ENCODE peak calls at places on chromosomes 4 and X, in ten cellular contexts. Y, T, I, E, A, D, C, N, Q and M are unnamed samples.

GRCh38 chr4:61723492-61723891 is 523.4 kb downstream of the ADGRL3 start:
- DNase-seq in Y (no peak), T (no peak), I (no peak), E (no peak), A (no peak), D (no peak), C (no peak), N (no peak), Q (peak), M (no peak)

GRCh38 chr4:11487139-11487538 is 58.4 kb upstream of the HS3ST1 start:
- DNase-seq in Y (no peak), T (no peak), I (no peak), E (no peak), A (no peak), D (no peak), C (no peak), N (no peak), Q (no peak), M (no peak)

GRCh38 chrX:15838017-15838416 is 16.6 kb downstream of the AP1S2 start:
- DNase-seq in Y (no peak), T (no peak), I (no peak), E (peak), A (no peak), D (no peak), C (no peak), N (no peak), Q (peak), M (peak)

GRCh38 chr4:32061916-32062315 is 1341.7 kb downstream of the PCDH7 start:
- DNase-seq in Y (peak), T (no peak), I (no peak), E (no peak), A (no peak), D (no peak), C (no peak), N (no peak), Q (no peak), M (no peak)

GRCh38 chrX:1591102-1591862 is at the start of gene AKAP17A:
- DNase-seq in Y (peak), T (peak), I (peak), E (peak), A (peak), D (peak), C (peak), N (peak), Q (peak), M (peak)

GRCh38 chr4:175998782-175999181 is 66.9 kb upstream of the WDR17 start:
- DNase-seq in Y (no peak), T (no peak), I (no peak), E (peak), A (no peak), D (no peak), C (no peak), N (no peak), Q (peak), M (peak)

GRCh38 chr4:54473077-54473545 is 184.6 kb upstream of the KIT start:
- DNase-seq in Y (no peak), T (no peak), I (no peak), E (no peak), A (no peak), D (no peak), C (no peak), N (no peak), Q (peak), M (peak)

GRCh38 chr4:79163981-79164490 is 161.8 kb downstream of the NAA11 start:
- DNase-seq in Y (no peak), T (no peak), I (no peak), E (no peak), A (no peak), D (no peak), C (no peak), N (no peak), Q (no peak), M (no peak)

GRCh38 chr4:8439168-8439567 is 1.4 kb downstream of the ACOX3 start:
- DNase-seq in Y (no peak), T (no peak), I (no peak), E (no peak), A (peak), D (no peak), C (no peak), N (no peak), Q (no peak), M (no peak)

GRCh38 chr4:157221895-157222763 is 1.6 kb downstream of the GRIA2 start:
- DNase-seq in Y (no peak), T (no peak), I (no peak), E (peak), A (no peak), D (no peak), C (no peak), N (no peak), Q (peak), M (no peak)

GRCh38 chr4:3041192-3042142 is 32.9 kb downstream of the HTT-AS start:
- DNase-seq in Y (peak), T (peak), I (peak), E (no peak), A (peak), D (peak), C (peak), N (peak), Q (peak), M (peak)

GRCh38 chr4:144656857-144657256 is 10.9 kb downstream of the HHIP start:
- DNase-seq in Y (no peak), T (no peak), I (no peak), E (no peak), A (no peak), D (no peak), C (no peak), N (no peak), Q (no peak), M (no peak)

GRCh38 chrX:120647127-120647526 is 17.3 kb upstream of the C1GALT1C1 start:
- DNase-seq in Y (peak), T (no peak), I (no peak), E (no peak), A (no peak), D (no peak), C (no peak), N (no peak), Q (no peak), M (no peak)

GRCh38 chr4:130356873-130357272 is 1260.9 kb downstream of the C4orf33 start:
- DNase-seq in Y (no peak), T (no peak), I (no peak), E (no peak), A (no peak), D (no peak), C (no peak), N (no peak), Q (no peak), M (no peak)

GRCh38 chrX:119826399-119826959 is 26.3 kb downstream of the UPF3B start:
- DNase-seq in Y (peak), T (no peak), I (no peak), E (no peak), A (no peak), D (no peak), C (no peak), N (peak), Q (peak), M (no peak)

GRCh38 chr4:8035371-8035780 is 95.7 kb upstream of the AFAP1 start:
- DNase-seq in Y (peak), T (no peak), I (no peak), E (no peak), A (no peak), D (no peak), C (no peak), N (no peak), Q (no peak), M (no peak)

GRCh38 chr4:127047930-127048329 is 584.8 kb upstream of the INTU start:
- DNase-seq in Y (no peak), T (no peak), I (no peak), E (no peak), A (no peak), D (no peak), C (no peak), N (no peak), Q (no peak), M (no peak)

GRCh38 chrX:47093248-47093647 is 15.0 kb downstream of the RGN start:
- DNase-seq in Y (peak), T (no peak), I (no peak), E (no peak), A (no peak), D (no peak), C (no peak), N (peak), Q (peak), M (peak)

GRCh38 chrX:121836000-121836399 is 788.6 kb downstream of the GLUD2 start:
- DNase-seq in Y (no peak), T (no peak), I (no peak), E (no peak), A (no peak), D (no peak), C (no peak), N (no peak), Q (no peak), M (no peak)

GRCh38 chr4:82721819-82722423 is 76.7 kb downstream of the SCD5 start:
- DNase-seq in Y (no peak), T (no peak), I (no peak), E (peak), A (no peak), D (no peak), C (no peak), N (peak), Q (no peak), M (peak)

GRCh38 chrX:149830192-149830873 is 48.6 kb downstream of the MAGEA9 start:
- DNase-seq in Y (peak), T (no peak), I (peak), E (peak), A (no peak), D (no peak), C (no peak), N (no peak), Q (peak), M (no peak)

GRCh38 chr4:4614925-4615678 is 73.3 kb upstream of the STX18 start:
- DNase-seq in Y (no peak), T (no peak), I (no peak), E (no peak), A (no peak), D (no peak), C (no peak), N (no peak), Q (no peak), M (no peak)

GRCh38 chr4:109959195-109959594 is 46.5 kb downstream of the EGF start:
- DNase-seq in Y (no peak), T (no peak), I (no peak), E (no peak), A (no peak), D (no peak), C (no peak), N (no peak), Q (no peak), M (no peak)

GRCh38 chr4:111360906-111361305 is 738.0 kb upstream of the PITX2 start:
- DNase-seq in Y (no peak), T (no peak), I (no peak), E (no peak), A (no peak), D (no peak), C (no peak), N (no peak), Q (no peak), M (no peak)

GRCh38 chr4:98653890-98654867 is 4.2 kb downstream of the TSPAN5 start:
- DNase-seq in Y (peak), T (no peak), I (no peak), E (no peak), A (peak), D (no peak), C (no peak), N (no peak), Q (no peak), M (no peak)

GRCh38 chrX:45322382-45322781 is 121.7 kb upstream of the DIPK2B start:
- DNase-seq in Y (peak), T (peak), I (no peak), E (peak), A (peak), D (no peak), C (peak), N (peak), Q (peak), M (peak)

GRCh38 chrX:31136144-31136572 is 64.3 kb upstream of the FTHL17 start:
- DNase-seq in Y (no peak), T (no peak), I (no peak), E (no peak), A (no peak), D (no peak), C (no peak), N (peak), Q (no peak), M (no peak)

GRCh38 chrX:9913041-9913440 is 54.1 kb upstream of the CLDN34 start:
- DNase-seq in Y (no peak), T (no peak), I (no peak), E (no peak), A (no peak), D (no peak), C (no peak), N (no peak), Q (no peak), M (no peak)

DNA sequence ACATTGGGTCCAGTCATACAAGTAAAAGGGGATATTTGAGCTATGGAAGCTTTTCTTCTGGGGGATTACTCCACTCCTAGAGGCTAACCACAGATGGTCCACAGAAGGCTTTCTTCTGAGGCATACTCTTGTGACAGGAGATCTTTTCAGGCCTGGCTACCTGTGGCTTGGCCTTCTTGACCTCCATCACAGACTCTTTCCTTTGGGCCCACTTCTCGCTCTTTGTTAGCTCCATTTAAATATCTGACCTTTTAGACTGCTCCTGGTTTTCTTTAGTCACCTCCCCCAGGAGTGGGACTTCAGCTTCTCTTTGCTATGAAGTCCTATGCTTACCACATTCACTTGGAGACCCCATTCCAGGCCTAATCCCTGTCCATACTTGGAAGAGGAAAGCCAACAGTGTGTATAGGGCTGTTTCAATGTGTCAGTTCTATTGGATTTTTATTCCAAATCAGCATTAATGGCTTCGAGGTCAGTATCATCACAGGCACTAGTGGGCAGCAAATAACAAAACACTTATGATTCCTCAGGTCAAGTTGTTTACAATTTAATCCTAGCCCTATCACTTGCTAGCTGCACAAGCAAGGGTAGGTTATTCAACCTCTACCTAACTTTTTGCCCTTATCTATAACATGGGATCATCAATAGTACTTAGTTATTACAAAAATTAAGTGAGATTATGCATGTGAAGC is 26.3 kb downstream of the GPC3 start:
- DNase-seq in Y (no peak), T (no peak), I (no peak), E (no peak), A (peak), D (no peak), C (no peak), N (no peak), Q (no peak), M (no peak)
- TF ChIP-seq CTCF in Y (no peak), T (no peak), I (no peak), E (no peak), A (peak), D (no peak), C (no peak), N (no peak), Q (peak), M (no peak)

DNA sequence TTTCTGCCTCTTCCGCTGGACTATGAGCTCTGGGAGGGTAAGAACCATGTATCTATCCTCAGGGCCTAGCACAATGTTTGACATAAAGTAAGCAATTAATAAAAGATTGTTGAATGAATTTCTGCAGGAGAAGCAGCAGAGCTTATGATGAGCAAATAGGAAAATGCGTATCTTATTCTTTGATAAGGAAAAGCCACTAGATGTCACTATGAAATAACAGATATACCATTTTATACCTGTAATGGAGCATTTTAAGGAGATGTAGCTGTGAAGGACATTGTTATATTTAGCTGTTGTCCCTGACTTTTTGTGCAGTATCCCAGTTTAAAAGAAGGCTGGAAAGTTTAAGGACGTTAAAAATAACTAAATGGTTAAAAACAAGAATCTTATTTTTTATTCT is 147.2 kb upstream of the MBNL3 start:
- DNase-seq in Y (no peak), T (no peak), I (no peak), E (no peak), A (no peak), D (no peak), C (no peak), N (no peak), Q (peak), M (no peak)
- TF ChIP-seq CTCF in Y (no peak), T (no peak), I (no peak), E (no peak), A (no peak), D (no peak), C (no peak), N (no peak), Q (peak), M (no peak)

GRCh38 chr4:140622333-140622958 is 53.7 kb upstream of the UCP1 start:
- DNase-seq in Y (no peak), T (no peak), I (no peak), E (no peak), A (no peak), D (no peak), C (no peak), N (no peak), Q (no peak), M (no peak)

GRCh38 chr4:140621161-140621560 is 52.4 kb upstream of the UCP1 start:
- DNase-seq in Y (no peak), T (no peak), I (no peak), E (no peak), A (no peak), D (no peak), C (no peak), N (no peak), Q (no peak), M (no peak)

GRCh38 chr4:140628016-140628415 is 59.3 kb upstream of the UCP1 start:
- DNase-seq in Y (no peak), T (no peak), I (no peak), E (no peak), A (no peak), D (no peak), C (no peak), N (no peak), Q (no peak), M (no peak)

GRCh38 chr4:140630246-140630645 is 61.5 kb upstream of the UCP1 start:
- DNase-seq in Y (no peak), T (no peak), I (no peak), E (no peak), A (no peak), D (no peak), C (no peak), N (no peak), Q (peak), M (no peak)

GRCh38 chr4:140626982-140627381 is 58.2 kb upstream of the UCP1 start:
- DNase-seq in Y (no peak), T (no peak), I (no peak), E (no peak), A (no peak), D (no peak), C (no peak), N (no peak), Q (no peak), M (no peak)
- TF ChIP-seq CTCF in Y (peak), T (no peak), I (no peak), E (no peak), A (no peak), D (no peak), C (no peak), N (no peak), Q (no peak), M (no peak)

GRCh38 chrX:40245411-40246140 is 147.8 kb upstream of the BCOR start:
- DNase-seq in Y (peak), T (no peak), I (no peak), E (no peak), A (peak), D (no peak), C (no peak), N (no peak), Q (no peak), M (no peak)
- TF ChIP-seq CTCF in Y (no peak), T (no peak), I (no peak), E (no peak), A (no peak), D (no peak), C (no peak), N (no peak), Q (no peak), M (no peak)

DNA sequence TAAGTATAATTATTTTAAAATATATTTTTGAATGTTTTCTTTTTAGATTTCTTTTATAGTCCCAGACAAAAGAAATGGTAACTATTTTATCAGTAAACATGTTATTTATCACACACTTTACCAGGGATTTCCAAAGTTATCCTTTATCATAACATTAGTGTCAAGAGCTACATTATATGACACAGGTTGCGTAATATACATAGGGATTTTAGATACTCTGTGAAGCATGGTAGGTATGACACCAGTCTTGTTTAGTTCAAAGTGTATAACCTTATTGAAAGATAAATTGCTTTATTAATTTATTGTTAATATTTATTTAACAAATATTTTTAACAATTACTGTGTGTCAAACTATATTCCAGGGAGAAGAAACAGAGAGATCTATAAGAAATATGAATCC is 163.3 kb upstream of the PABPC4L start:
- DNase-seq in Y (no peak), T (no peak), I (no peak), E (no peak), A (no peak), D (no peak), C (no peak), N (no peak), Q (no peak), M (no peak)
- TF ChIP-seq CTCF in Y (no peak), T (no peak), I (no peak), E (no peak), A (no peak), D (no peak), C (no peak), N (no peak), Q (no peak), M (no peak)

GRCh38 chrX:69503228-69503834 is 795 bp upstream of the NALF2 start:
- DNase-seq in Y (no peak), T (no peak), I (no peak), E (no peak), A (no peak), D (no peak), C (no peak), N (no peak), Q (peak), M (no peak)
- TF ChIP-seq CTCF in Y (peak), T (peak), I (no peak), E (peak), A (no peak), D (no peak), C (no peak), N (no peak), Q (peak), M (peak)

GRCh38 chrX:39728852-39729587 is 368.7 kb downstream of the BCOR start:
- DNase-seq in Y (no peak), T (no peak), I (no peak), E (no peak), A (no peak), D (no peak), C (no peak), N (no peak), Q (no peak), M (no peak)

GRCh38 chrX:39731390-39731680 is 366.4 kb downstream of the BCOR start:
- DNase-seq in Y (no peak), T (no peak), I (no peak), E (no peak), A (no peak), D (no peak), C (no peak), N (no peak), Q (no peak), M (no peak)

GRCh38 chrX:39731735-39732134 is 366.0 kb downstream of the BCOR start:
- DNase-seq in Y (no peak), T (no peak), I (no peak), E (no peak), A (no peak), D (no peak), C (no peak), N (no peak), Q (no peak), M (no peak)

GRCh38 chrX:39729834-39730670 is 367.7 kb downstream of the BCOR start:
- DNase-seq in Y (no peak), T (no peak), I (no peak), E (peak), A (no peak), D (no peak), C (no peak), N (no peak), Q (peak), M (no peak)

DNA sequence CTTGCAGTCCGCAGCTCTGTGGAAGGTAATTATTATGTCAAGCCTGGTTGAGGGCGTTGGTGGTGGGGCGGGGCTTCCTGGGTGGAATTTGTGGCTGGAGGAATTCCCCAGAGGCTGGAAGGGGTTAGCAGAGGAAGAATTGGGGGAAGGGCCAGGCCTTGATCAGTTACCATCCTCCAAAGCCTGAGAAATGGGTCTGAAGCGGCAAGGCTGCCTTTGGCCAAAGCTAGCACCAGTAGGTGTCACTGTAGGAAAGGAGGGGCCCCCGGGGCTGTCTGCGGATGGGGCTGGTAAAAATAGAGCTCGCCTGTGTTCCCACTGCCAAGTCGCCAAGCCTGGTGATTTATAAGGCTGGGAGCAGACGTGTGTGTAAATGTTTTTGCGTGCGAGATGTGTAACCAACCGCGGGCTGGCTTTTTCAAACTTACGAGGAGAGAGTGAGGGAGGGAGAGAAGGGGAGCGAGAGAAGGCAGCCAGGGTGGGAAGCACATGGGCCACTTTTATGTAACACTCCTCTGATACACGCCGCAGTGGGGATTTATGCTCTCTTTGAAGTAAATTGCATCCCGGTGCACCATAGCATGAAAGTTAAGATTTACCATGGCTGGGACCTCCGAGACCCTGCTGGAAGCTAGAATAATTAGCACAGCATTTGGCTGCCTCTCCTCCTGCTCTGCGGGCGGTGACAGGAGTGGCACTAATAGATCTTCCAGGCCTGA is 366.9 kb downstream of the BCOR start:
- DNase-seq in Y (peak), T (peak), I (peak), E (peak), A (peak), D (peak), C (peak), N (peak), Q (peak), M (peak)
- TF ChIP-seq CTCF in Y (peak), T (peak), I (peak), E (peak), A (peak), D (no peak), C (no peak), N (peak), Q (peak), M (peak)